ENCODE peak calls at places on chromosomes 12 and 14, in seven cellular contexts. One of them, this sample, is unnamed. For H3K4me1, the result is how much of the 10 kb centered on the place peaks cover.

GRCh38 chr14:21106191-21106505 is 5.3 kb downstream of the TMEM253 start:
- DNase-seq in kidney: no peak
- DNase-seq in aorta: no peak
- DNase-seq in naive thymus-derived CD4-positive, alpha-beta T cell: no peak
- DNase-seq in heart left ventricle: no peak
- DNase-seq in A549: no peak
- DNase-seq in Panc1: no peak
- DNase-seq in this sample: no peak

GRCh38 chr12:45725631-45726593 is 3.6 kb upstream of the ARID2 start:
- DNase-seq in aorta: no peak
- DNase-seq in kidney: no peak
- DNase-seq in A549: peak
- DNase-seq in naive thymus-derived CD4-positive, alpha-beta T cell: no peak
- DNase-seq in heart left ventricle: peak
- DNase-seq in Panc1: peak
- DNase-seq in this sample: no peak

GRCh38 chr14:27938392-27938791 is 828.2 kb upstream of the FOXG1 start:
- DNase-seq in naive thymus-derived CD4-positive, alpha-beta T cell: no peak
- DNase-seq in heart left ventricle: no peak
- DNase-seq in A549: no peak
- DNase-seq in Panc1: no peak
- DNase-seq in kidney: no peak
- DNase-seq in aorta: no peak
- DNase-seq in this sample: no peak

GRCh38 chr12:128606040-128606439 is 217.7 kb downstream of the SLC15A4 start:
- DNase-seq in A549: no peak
- DNase-seq in aorta: no peak
- DNase-seq in heart left ventricle: no peak
- DNase-seq in naive thymus-derived CD4-positive, alpha-beta T cell: no peak
- DNase-seq in Panc1: no peak
- DNase-seq in kidney: no peak
- DNase-seq in this sample: no peak

GRCh38 chr12:5247144-5247543 is 184.8 kb upstream of the NTF3 start:
- DNase-seq in kidney: no peak
- DNase-seq in A549: no peak
- DNase-seq in aorta: no peak
- DNase-seq in heart left ventricle: no peak
- DNase-seq in Panc1: no peak
- DNase-seq in naive thymus-derived CD4-positive, alpha-beta T cell: no peak
- DNase-seq in this sample: no peak

GRCh38 chr14:66056926-66057552 is 429.1 kb upstream of the CCDC196 start:
- DNase-seq in kidney: no peak
- DNase-seq in heart left ventricle: no peak
- DNase-seq in A549: no peak
- DNase-seq in Panc1: no peak
- DNase-seq in aorta: no peak
- DNase-seq in naive thymus-derived CD4-positive, alpha-beta T cell: no peak
- DNase-seq in this sample: no peak

GRCh38 chr12:128059621-128060370 is 207.2 kb upstream of the TMEM132C start:
- DNase-seq in heart left ventricle: no peak
- DNase-seq in A549: no peak
- DNase-seq in aorta: no peak
- DNase-seq in kidney: no peak
- DNase-seq in Panc1: no peak
- DNase-seq in naive thymus-derived CD4-positive, alpha-beta T cell: no peak
- DNase-seq in this sample: no peak

GRCh38 chr14:80223696-80224465 is 12.6 kb upstream of the DIO2 start:
- DNase-seq in A549: no peak
- DNase-seq in Panc1: no peak
- DNase-seq in heart left ventricle: no peak
- DNase-seq in aorta: no peak
- DNase-seq in naive thymus-derived CD4-positive, alpha-beta T cell: no peak
- DNase-seq in kidney: no peak
- DNase-seq in this sample: no peak

GRCh38 chr14:90816686-90817436 is 631 bp upstream of the TTC7B start:
- DNase-seq in A549: no peak
- DNase-seq in kidney: peak
- DNase-seq in Panc1: no peak
- DNase-seq in heart left ventricle: no peak
- DNase-seq in naive thymus-derived CD4-positive, alpha-beta T cell: no peak
- DNase-seq in aorta: no peak
- DNase-seq in this sample: no peak

GRCh38 chr14:84435820-84436326 is 1094.1 kb upstream of the FLRT2 start:
- DNase-seq in aorta: no peak
- DNase-seq in naive thymus-derived CD4-positive, alpha-beta T cell: no peak
- DNase-seq in A549: no peak
- DNase-seq in Panc1: no peak
- DNase-seq in heart left ventricle: no peak
- DNase-seq in kidney: no peak
- DNase-seq in this sample: no peak

GRCh38 chr14:56660677-56661389 is 81.2 kb downstream of the TMEM260 start:
- DNase-seq in heart left ventricle: no peak
- DNase-seq in kidney: no peak
- DNase-seq in Panc1: no peak
- DNase-seq in naive thymus-derived CD4-positive, alpha-beta T cell: no peak
- DNase-seq in A549: no peak
- DNase-seq in aorta: no peak
- DNase-seq in this sample: no peak

GRCh38 chr12:45667761-45668160 is 61.7 kb upstream of the ARID2 start:
- DNase-seq in aorta: no peak
- DNase-seq in naive thymus-derived CD4-positive, alpha-beta T cell: no peak
- DNase-seq in kidney: no peak
- DNase-seq in A549: no peak
- DNase-seq in Panc1: no peak
- DNase-seq in heart left ventricle: no peak
- DNase-seq in this sample: no peak

GRCh38 chr12:4909397-4909733 is 340 bp upstream of the KCNA1 start:
- DNase-seq in kidney: no peak
- DNase-seq in naive thymus-derived CD4-positive, alpha-beta T cell: no peak
- DNase-seq in Panc1: no peak
- DNase-seq in A549: no peak
- DNase-seq in aorta: peak
- DNase-seq in heart left ventricle: no peak
- DNase-seq in this sample: no peak

GRCh38 chr12:6627598-6627997 is 8.2 kb downstream of the LPAR5 start:
- DNase-seq in aorta: no peak
- DNase-seq in A549: no peak
- DNase-seq in Panc1: no peak
- DNase-seq in kidney: no peak
- DNase-seq in heart left ventricle: no peak
- DNase-seq in naive thymus-derived CD4-positive, alpha-beta T cell: no peak
- DNase-seq in this sample: no peak

GRCh38 chr12:92629349-92630065 is 73.3 kb upstream of the PLEKHG7 start:
- DNase-seq in heart left ventricle: no peak
- DNase-seq in A549: no peak
- DNase-seq in naive thymus-derived CD4-positive, alpha-beta T cell: no peak
- DNase-seq in Panc1: no peak
- DNase-seq in aorta: no peak
- DNase-seq in kidney: peak
- DNase-seq in this sample: no peak

GRCh38 chr14:52350445-52350844 is 36.3 kb downstream of the PTGER2 start:
- DNase-seq in Panc1: no peak
- DNase-seq in naive thymus-derived CD4-positive, alpha-beta T cell: no peak
- DNase-seq in A549: no peak
- DNase-seq in heart left ventricle: no peak
- DNase-seq in kidney: no peak
- DNase-seq in aorta: no peak
- DNase-seq in this sample: no peak

GRCh38 chr14:30291216-30291615 is 267.7 kb upstream of the G2E3 start:
- DNase-seq in naive thymus-derived CD4-positive, alpha-beta T cell: no peak
- DNase-seq in A549: no peak
- DNase-seq in aorta: no peak
- DNase-seq in heart left ventricle: no peak
- DNase-seq in kidney: no peak
- DNase-seq in Panc1: no peak
- DNase-seq in this sample: no peak

GRCh38 chr12:51391047-51391837 is at the start of gene GALNT6:
- DNase-seq in heart left ventricle: no peak
- DNase-seq in A549: peak
- DNase-seq in aorta: peak
- DNase-seq in kidney: peak
- DNase-seq in Panc1: no peak
- DNase-seq in naive thymus-derived CD4-positive, alpha-beta T cell: peak
- DNase-seq in this sample: no peak

GRCh38 chr14:56491299-56492285 is 88.0 kb upstream of the TMEM260 start:
- DNase-seq in naive thymus-derived CD4-positive, alpha-beta T cell: no peak
- DNase-seq in Panc1: peak
- DNase-seq in aorta: no peak
- DNase-seq in A549: peak
- DNase-seq in kidney: no peak
- DNase-seq in heart left ventricle: peak
- DNase-seq in this sample: no peak

GRCh38 chr12:131044760-131045381 is 91.2 kb downstream of the ADGRD1 start:
- DNase-seq in aorta: peak
- DNase-seq in kidney: peak
- DNase-seq in naive thymus-derived CD4-positive, alpha-beta T cell: no peak
- DNase-seq in A549: no peak
- DNase-seq in heart left ventricle: no peak
- DNase-seq in Panc1: no peak
- DNase-seq in this sample: peak

GRCh38 chr14:58082491-58083098 is 69.4 kb downstream of the ARMH4 start:
- DNase-seq in A549: peak
- DNase-seq in naive thymus-derived CD4-positive, alpha-beta T cell: no peak
- DNase-seq in aorta: no peak
- DNase-seq in Panc1: no peak
- DNase-seq in heart left ventricle: no peak
- DNase-seq in kidney: no peak
- DNase-seq in this sample: no peak

GRCh38 chr12:52945389-52946232 is 3.3 kb upstream of the KRT18 start:
- DNase-seq in Panc1: no peak
- DNase-seq in heart left ventricle: no peak
- DNase-seq in kidney: no peak
- DNase-seq in A549: no peak
- DNase-seq in aorta: no peak
- DNase-seq in naive thymus-derived CD4-positive, alpha-beta T cell: no peak
- DNase-seq in this sample: no peak

DNA sequence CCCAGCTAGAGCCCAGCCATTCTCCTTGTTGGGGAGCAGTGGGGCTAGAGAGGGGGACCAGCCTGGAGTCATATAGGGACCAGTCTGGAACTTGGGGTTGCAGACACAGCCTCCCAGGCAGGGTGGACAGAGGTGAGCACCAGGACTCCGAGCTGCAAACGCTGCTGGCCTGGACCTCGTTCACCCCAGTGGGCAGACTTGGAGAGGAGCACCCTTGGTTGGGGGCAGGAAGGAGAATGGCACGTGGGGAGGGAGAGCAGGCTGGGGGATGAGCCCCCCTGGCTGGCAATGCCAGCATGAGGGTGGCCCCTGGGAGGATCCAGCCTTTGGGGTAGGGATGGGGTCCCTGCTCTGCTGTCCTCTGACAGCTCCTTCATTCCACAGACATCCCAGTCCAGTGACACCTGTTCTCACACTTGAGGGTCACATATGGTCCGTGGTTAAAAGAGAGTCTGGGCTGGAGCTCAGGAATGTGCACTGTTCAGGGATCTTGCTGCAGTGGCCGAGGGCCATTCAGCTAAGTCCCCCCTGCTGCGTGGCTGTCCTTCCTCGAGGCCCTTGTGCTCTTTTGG is 2.8 kb downstream of the LBHD2 start:
- DNase-seq in kidney: peak
- DNase-seq in A549: no peak
- DNase-seq in naive thymus-derived CD4-positive, alpha-beta T cell: no peak
- DNase-seq in aorta: no peak
- DNase-seq in heart left ventricle: no peak
- DNase-seq in Panc1: no peak
- DNase-seq in this sample: no peak
- H3K4me3 ChIP-seq in kidney: no peak
- H3K4me3 ChIP-seq in A549: no peak
- H3K4me3 ChIP-seq in naive thymus-derived CD4-positive, alpha-beta T cell: no peak
- H3K4me3 ChIP-seq in aorta: no peak
- H3K4me3 ChIP-seq in heart left ventricle: no peak
- H3K4me3 ChIP-seq in Panc1: no peak
- H3K4me3 ChIP-seq in this sample: no peak

GRCh38 chr14:77037338-77037782 is 8.9 kb upstream of the IRF2BPL start:
- DNase-seq in kidney: peak
- DNase-seq in Panc1: no peak
- DNase-seq in A549: no peak
- DNase-seq in aorta: no peak
- DNase-seq in heart left ventricle: no peak
- DNase-seq in naive thymus-derived CD4-positive, alpha-beta T cell: no peak
- DNase-seq in this sample: no peak
- H3K4me1 ChIP-seq in kidney: under half
- H3K4me1 ChIP-seq in Panc1: half or more
- H3K4me1 ChIP-seq in A549: half or more
- H3K4me1 ChIP-seq in aorta: under half
- H3K4me1 ChIP-seq in heart left ventricle: half or more
- H3K4me1 ChIP-seq in naive thymus-derived CD4-positive, alpha-beta T cell: half or more
- H3K4me1 ChIP-seq in this sample: half or more

GRCh38 chr12:79936670-79937069 is 1.8 kb upstream of the PPP1R12A start:
- DNase-seq in Panc1: no peak
- DNase-seq in kidney: no peak
- DNase-seq in heart left ventricle: no peak
- DNase-seq in aorta: no peak
- DNase-seq in A549: no peak
- DNase-seq in naive thymus-derived CD4-positive, alpha-beta T cell: no peak
- DNase-seq in this sample: no peak
- H3K4me3 ChIP-seq in Panc1: no peak
- H3K4me3 ChIP-seq in kidney: peak
- H3K4me3 ChIP-seq in heart left ventricle: no peak
- H3K4me3 ChIP-seq in aorta: peak
- H3K4me3 ChIP-seq in A549: peak
- H3K4me3 ChIP-seq in naive thymus-derived CD4-positive, alpha-beta T cell: no peak
- H3K4me3 ChIP-seq in this sample: no peak

GRCh38 chr14:61186341-61186740 is 94.8 kb downstream of the TMEM30B start:
- DNase-seq in naive thymus-derived CD4-positive, alpha-beta T cell: no peak
- DNase-seq in Panc1: no peak
- DNase-seq in kidney: no peak
- DNase-seq in A549: no peak
- DNase-seq in aorta: no peak
- DNase-seq in heart left ventricle: no peak
- DNase-seq in this sample: no peak

GRCh38 chr14:61188936-61189808 is 92.0 kb downstream of the TMEM30B start:
- DNase-seq in A549: peak
- DNase-seq in aorta: peak
- DNase-seq in naive thymus-derived CD4-positive, alpha-beta T cell: peak
- DNase-seq in heart left ventricle: peak
- DNase-seq in Panc1: no peak
- DNase-seq in kidney: peak
- DNase-seq in this sample: no peak

GRCh38 chr14:61186793-61187641 is 94.1 kb downstream of the TMEM30B start:
- DNase-seq in Panc1: no peak
- DNase-seq in aorta: no peak
- DNase-seq in naive thymus-derived CD4-positive, alpha-beta T cell: no peak
- DNase-seq in heart left ventricle: no peak
- DNase-seq in A549: no peak
- DNase-seq in kidney: no peak
- DNase-seq in this sample: no peak

GRCh38 chr14:61188196-61188595 is 92.9 kb downstream of the TMEM30B start:
- DNase-seq in naive thymus-derived CD4-positive, alpha-beta T cell: no peak
- DNase-seq in heart left ventricle: peak
- DNase-seq in A549: peak
- DNase-seq in kidney: peak
- DNase-seq in aorta: peak
- DNase-seq in Panc1: no peak
- DNase-seq in this sample: no peak

DNA sequence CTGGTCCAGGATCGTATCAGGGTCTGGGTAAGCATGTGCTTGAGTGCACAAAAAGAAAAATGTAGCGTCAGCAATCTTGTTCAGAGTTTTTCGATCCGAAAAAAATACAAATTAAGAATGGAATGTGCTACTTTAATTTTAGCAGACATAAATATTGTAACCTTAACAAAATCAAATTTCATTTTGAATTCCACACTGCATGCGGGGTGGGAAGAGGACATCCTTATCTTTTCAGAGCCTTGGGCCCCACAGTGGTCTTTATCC is 93.6 kb downstream of the TMEM30B start:
- DNase-seq in heart left ventricle: no peak
- DNase-seq in naive thymus-derived CD4-positive, alpha-beta T cell: no peak
- DNase-seq in A549: no peak
- DNase-seq in aorta: no peak
- DNase-seq in Panc1: no peak
- DNase-seq in kidney: no peak
- DNase-seq in this sample: no peak
- H3K4me1 ChIP-seq in heart left ventricle: under half
- H3K4me1 ChIP-seq in naive thymus-derived CD4-positive, alpha-beta T cell: under half
- H3K4me1 ChIP-seq in A549: under half
- H3K4me1 ChIP-seq in aorta: under half
- H3K4me1 ChIP-seq in Panc1: under half
- H3K4me1 ChIP-seq in kidney: under half
- H3K4me1 ChIP-seq in this sample: under half